ENCODE peak calls at places on chromosomes 4 and X, in eight cellular contexts. C is ascending aorta; B is B cell; M is tibial nerve; X is CD4-positive, alpha-beta T cell; Z is hepatocyte; U is Calu3; E is cardiac fibroblast. H is an unnamed sample.
A peak's percentile ranks its signal among the peaks of the same experiment; 100 is the strongest.

GRCh38 chr4:138911903-138912713 is 103.5 kb upstream of the NOCT start:
- DNase-seq in U (peak; percentile 13), X (no peak), E (no peak), Z (peak; percentile 47), M (no peak), C (no peak), B (no peak), H (no peak)

GRCh38 chr4:108155373-108155772 is 13.4 kb downstream of the LEF1 start:
- DNase-seq in Z (peak; percentile 50), M (no peak), X (no peak), E (no peak), C (no peak), U (no peak), B (no peak), H (no peak)

GRCh38 chr4:13561673-13562072 is 17.4 kb upstream of the NKX3-2 start:
- DNase-seq in X (no peak), Z (no peak), E (no peak), C (no peak), U (no peak), B (no peak), M (no peak), H (no peak)

GRCh38 chr4:163582688-163583087 is 88.2 kb downstream of the TMA16 start:
- DNase-seq in Z (no peak), U (no peak), E (no peak), M (no peak), C (no peak), B (no peak), X (no peak), H (no peak)

GRCh38 chrX:70439016-70439415 is 5.6 kb upstream of the DLG3 start:
- DNase-seq in B (no peak), X (no peak), U (no peak), C (no peak), M (no peak), Z (no peak), E (peak; percentile 53), H (no peak)

GRCh38 chrX:15946783-15947550 is 92.4 kb upstream of the AP1S2 start:
- DNase-seq in X (no peak), U (peak; percentile 9), Z (peak; percentile 25), C (no peak), M (no peak), B (no peak), E (peak; percentile 83), H (no peak)

GRCh38 chrX:37746268-37746931 is 33.5 kb upstream of the CYBB start:
- DNase-seq in U (peak; percentile 7), Z (peak; percentile 31), B (no peak), X (no peak), M (no peak), E (no peak), C (no peak), H (peak; percentile 28)

GRCh38 chr4:108849611-108850406 is 87.0 kb upstream of the ETNPPL start:
- DNase-seq in C (no peak), M (no peak), X (no peak), E (peak; percentile 39), B (no peak), U (no peak), Z (peak; percentile 31), H (no peak)

GRCh38 chr4:40721730-40722171 is 28.0 kb upstream of the NSUN7 start:
- DNase-seq in B (no peak), Z (peak; percentile 36), X (no peak), M (no peak), U (peak; percentile 28), C (no peak), E (peak; percentile 25), H (no peak)

GRCh38 chr4:186653973-186654372 is 69.7 kb downstream of the FAT1 start:
- DNase-seq in B (no peak), X (no peak), U (no peak), Z (no peak), M (no peak), C (no peak), E (no peak), H (no peak)

GRCh38 chr4:159484049-159484448 is 381.2 kb downstream of the RAPGEF2 start:
- DNase-seq in M (no peak), C (no peak), U (no peak), B (no peak), X (no peak), Z (no peak), E (peak; percentile 8), H (no peak)

GRCh38 chr4:7390906-7391636 is 43.7 kb downstream of the PSAPL1 start:
- DNase-seq in E (no peak), C (peak; percentile 42), B (no peak), U (no peak), X (no peak), M (no peak), Z (no peak), H (no peak)

GRCh38 chr4:10619220-10619619 is 65.3 kb downstream of the CLNK start:
- DNase-seq in Z (peak; percentile 30), C (no peak), B (no peak), U (no peak), E (peak; percentile 25), M (no peak), X (no peak), H (no peak)

GRCh38 chrX:120251471-120252011 is 929 bp downstream of the ZBTB33 start:
- DNase-seq in C (no peak), X (peak; percentile 33), E (peak; percentile 25), M (no peak), U (peak; percentile 21), B (no peak), Z (peak; percentile 33), H (peak; percentile 17)

GRCh38 chrX:48715066-48715465 is 18.5 kb downstream of the SUV39H1 start:
- DNase-seq in E (peak; percentile 83), B (no peak), X (no peak), U (no peak), C (no peak), Z (no peak), M (no peak), H (no peak)

GRCh38 chr4:123415977-123416376 is 19.4 kb downstream of the SPRY1 start:
- DNase-seq in B (no peak), C (no peak), Z (no peak), M (no peak), U (no peak), E (peak; percentile 83), X (no peak), H (no peak)

GRCh38 chrX:155877288-155877687 is 3.9 kb upstream of the VAMP7 start:
- DNase-seq in U (no peak), Z (no peak), M (no peak), B (no peak), X (no peak), C (no peak), E (no peak), H (no peak)

GRCh38 chr4:99863804-99864203 is 30.4 kb downstream of the LAMTOR3 start:
- DNase-seq in M (no peak), U (no peak), C (no peak), B (no peak), Z (peak; percentile 43), X (no peak), E (peak; percentile 39), H (no peak)

DNA sequence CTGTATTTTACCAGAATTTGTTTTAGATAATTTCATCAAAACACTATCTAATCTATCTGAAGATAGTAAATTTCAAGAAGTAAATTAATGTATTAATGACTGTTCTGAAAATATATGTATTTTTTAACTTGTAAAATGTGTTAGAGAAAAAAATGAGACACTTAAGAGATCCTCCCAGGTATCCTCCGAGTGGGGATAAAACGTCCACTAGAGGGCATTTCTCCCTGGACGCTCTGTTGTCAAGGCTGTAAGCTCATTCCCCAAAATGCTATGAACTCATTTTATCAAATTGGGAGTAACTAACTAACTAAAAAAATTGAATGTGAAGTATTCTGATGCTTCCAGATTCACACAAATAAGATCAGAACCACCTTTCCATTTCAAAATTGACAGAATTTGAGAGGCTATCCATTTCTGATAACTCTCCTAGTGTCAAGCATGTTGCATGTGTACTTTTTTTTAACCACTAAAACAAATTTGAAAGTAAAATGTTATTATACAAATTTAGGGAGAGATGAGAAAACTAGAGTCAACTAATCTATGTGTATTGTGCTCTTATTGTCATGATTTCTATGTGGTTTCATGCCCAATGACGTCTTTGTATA is 337.3 kb upstream of the HS3ST1 start:
- DNase-seq in U (peak; percentile 32), C (no peak), M (no peak), Z (peak; percentile 66), X (no peak), B (no peak), E (peak; percentile 58), H (no peak)
- TF ChIP-seq CTCF in U (peak; percentile 67), C (peak; percentile 54), M (peak; percentile 15), Z (peak; percentile 82), X (peak; percentile 72), B (peak; percentile 77), E (peak; percentile 68), H (peak; percentile 40)

GRCh38 chrX:66408507-66408906 is 230.4 kb downstream of the EDA2R start:
- DNase-seq in B (no peak), Z (no peak), E (no peak), U (no peak), M (no peak), C (no peak), X (no peak), H (no peak)
- TF ChIP-seq CTCF in B (peak; percentile 22), Z (no peak), E (no peak), U (no peak), M (no peak), C (no peak), X (peak; percentile 14), H (no peak)

DNA sequence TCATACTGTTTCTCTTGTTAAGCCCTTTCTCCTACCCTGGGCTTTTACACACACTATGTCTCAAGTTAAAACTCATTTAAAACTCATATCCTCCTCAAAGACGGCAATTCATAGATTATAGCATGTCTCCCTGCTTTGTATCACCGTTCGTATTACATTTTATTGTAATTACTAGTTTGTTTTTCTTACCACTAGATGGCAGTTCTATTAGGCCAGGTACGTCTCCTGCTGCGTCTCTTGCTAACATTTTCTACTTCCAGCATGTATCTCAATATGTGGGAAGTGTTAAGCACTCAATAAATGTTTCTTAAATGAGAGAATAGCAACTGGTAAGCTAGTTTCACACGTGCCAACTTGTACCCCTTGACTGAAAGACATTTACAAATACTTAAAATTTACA is 450.3 kb upstream of the PCDH7 start:
- DNase-seq in C (no peak), E (peak; percentile 2), B (no peak), M (no peak), U (no peak), Z (peak; percentile 17), X (no peak), H (no peak)
- TF ChIP-seq CTCF in C (no peak), E (peak; percentile 13), B (no peak), M (no peak), U (no peak), Z (peak; percentile 47), X (no peak), H (no peak)

GRCh38 chr4:92299152-92299551 is 4.6 kb upstream of the GRID2 start:
- DNase-seq in U (no peak), M (no peak), Z (no peak), E (peak; percentile 46), C (no peak), B (no peak), X (no peak), H (no peak)
- TF ChIP-seq CTCF in U (no peak), M (no peak), Z (peak; percentile 23), E (peak; percentile 40), C (no peak), B (no peak), X (no peak), H (no peak)

H was measured in natural killer cell.